ENCODE peak calls at places on chromosomes 5 and 9, in four cellular contexts. E is A549, R is HepG2, S is K562. K is an unnamed sample.

GRCh38 chr9:98037362-98037761 is 19.2 kb upstream of the NANS start:
- DNase-seq in E (no peak), R (no peak), S (no peak), K (no peak)

GRCh38 chr9:15936316-15936869 is 383.6 kb downstream of the CCDC171 start:
- DNase-seq in E (no peak), R (no peak), S (no peak), K (no peak)

GRCh38 chr5:23332650-23333251 is 174.7 kb upstream of the PRDM9 start:
- DNase-seq in E (peak), R (peak), S (no peak), K (no peak)

GRCh38 chr5:67215592-67216471 is 19.2 kb upstream of the CD180 start:
- DNase-seq in E (no peak), R (peak), S (peak), K (no peak)

GRCh38 chr5:105931782-105932489 is 1738.8 kb downstream of the EFNA5 start:
- DNase-seq in E (no peak), R (no peak), S (no peak), K (no peak)

GRCh38 chr9:78215706-78216105 is 20.2 kb upstream of the CEP78 start:
- DNase-seq in E (no peak), R (no peak), S (no peak), K (no peak)

GRCh38 chr9:78788101-78788500 is 491.2 kb downstream of the PSAT1 start:
- DNase-seq in E (no peak), R (no peak), S (no peak), K (no peak)

GRCh38 chr5:95881833-95882232 is 59.3 kb upstream of the GLRX start:
- DNase-seq in E (no peak), R (no peak), S (no peak), K (no peak)

GRCh38 chr5:99807346-99807745 is 727.8 kb upstream of the FAM174A start:
- DNase-seq in E (no peak), R (no peak), S (no peak), K (no peak)

GRCh38 chr5:124649548-124650501 is 96.6 kb downstream of the ZNF608 start:
- DNase-seq in E (no peak), R (no peak), S (peak), K (no peak)

GRCh38 chr9:124786881-124787573 is 10.1 kb downstream of the OLFML2A start:
- DNase-seq in E (no peak), R (no peak), S (no peak), K (peak)

GRCh38 chr9:87547665-87548064 is 50.0 kb downstream of the DAPK1 start:
- DNase-seq in E (peak), R (peak), S (peak), K (no peak)

GRCh38 chr9:87812375-87813118 is 70.1 kb upstream of the SPATA31E1 start:
- DNase-seq in E (peak), R (peak), S (peak), K (peak)

GRCh38 chr9:37060821-37061220 is 26.8 kb upstream of the PAX5 start:
- DNase-seq in E (no peak), R (no peak), S (no peak), K (no peak)

GRCh38 chr9:71830929-71831328 is 62.6 kb upstream of the CEMIP2 start:
- DNase-seq in E (no peak), R (no peak), S (no peak), K (no peak)

GRCh38 chr9:26723486-26723885 is 169.1 kb downstream of the CAAP1 start:
- DNase-seq in E (peak), R (peak), S (peak), K (peak)

GRCh38 chr5:32163053-32163452 is 11.1 kb downstream of the GOLPH3 start:
- DNase-seq in E (no peak), R (no peak), S (no peak), K (no peak)

GRCh38 chr9:36357639-36358038 is 42.4 kb downstream of the RNF38 start:
- DNase-seq in E (no peak), R (no peak), S (no peak), K (no peak)

GRCh38 chr9:128310461-128310860 is 11.8 kb downstream of the TRUB2 start:
- DNase-seq in E (no peak), R (no peak), S (no peak), K (no peak)

GRCh38 chr5:149638546-149639241 is 57.4 kb downstream of the ARHGEF37 start:
- DNase-seq in E (no peak), R (no peak), S (no peak), K (no peak)

GRCh38 chr9:114446036-114446435 is 58.3 kb upstream of the AKNA start:
- DNase-seq in E (no peak), R (no peak), S (no peak), K (no peak)

GRCh38 chr9:98879958-98880300 is 63.8 kb upstream of the COL15A1 start:
- DNase-seq in E (no peak), R (no peak), S (no peak), K (no peak)

GRCh38 chr9:134981001-134981400 is 63.3 kb upstream of the FCN1 start:
- DNase-seq in E (no peak), R (no peak), S (no peak), K (no peak)

GRCh38 chr9:70563437-70564204 is 149.2 kb upstream of the KLF9 start:
- DNase-seq in E (no peak), R (no peak), S (no peak), K (no peak)

GRCh38 chr9:17060450-17060849 is 74.4 kb upstream of the CNTLN start:
- DNase-seq in E (no peak), R (no peak), S (no peak), K (no peak)

GRCh38 chr9:17063535-17064135 is 71.2 kb upstream of the CNTLN start:
- DNase-seq in E (peak), R (peak), S (peak), K (no peak)

GRCh38 chr9:17068671-17069070 is 66.2 kb upstream of the CNTLN start:
- DNase-seq in E (no peak), R (no peak), S (no peak), K (no peak)

GRCh38 chr9:17065062-17065461 is 69.8 kb upstream of the CNTLN start:
- DNase-seq in E (peak), R (peak), S (no peak), K (no peak)

DNA sequence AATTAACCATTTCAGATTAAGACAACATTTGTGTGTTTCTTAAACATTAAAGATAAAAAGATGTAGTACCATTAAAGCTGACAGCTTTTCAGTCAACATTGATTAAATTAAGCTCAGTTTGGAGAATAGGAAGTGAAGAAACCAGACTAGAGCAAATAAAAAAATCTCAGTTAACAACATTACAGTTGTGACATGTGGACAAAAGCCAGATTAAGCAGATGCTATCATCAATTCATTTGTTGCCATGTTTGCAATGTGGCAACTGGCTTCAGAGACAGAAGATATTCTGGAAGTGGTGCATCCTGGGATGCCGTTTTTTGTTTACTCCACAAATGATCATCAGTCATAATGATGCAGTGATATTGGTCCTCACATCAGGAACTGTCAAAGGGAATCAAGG is 70.3 kb upstream of the CNTLN start:
- DNase-seq in E (no peak), R (no peak), S (no peak), K (no peak)
- TF ChIP-seq NR3C1 in E (no peak), R (no peak), S (no peak), K (no peak)

DNA sequence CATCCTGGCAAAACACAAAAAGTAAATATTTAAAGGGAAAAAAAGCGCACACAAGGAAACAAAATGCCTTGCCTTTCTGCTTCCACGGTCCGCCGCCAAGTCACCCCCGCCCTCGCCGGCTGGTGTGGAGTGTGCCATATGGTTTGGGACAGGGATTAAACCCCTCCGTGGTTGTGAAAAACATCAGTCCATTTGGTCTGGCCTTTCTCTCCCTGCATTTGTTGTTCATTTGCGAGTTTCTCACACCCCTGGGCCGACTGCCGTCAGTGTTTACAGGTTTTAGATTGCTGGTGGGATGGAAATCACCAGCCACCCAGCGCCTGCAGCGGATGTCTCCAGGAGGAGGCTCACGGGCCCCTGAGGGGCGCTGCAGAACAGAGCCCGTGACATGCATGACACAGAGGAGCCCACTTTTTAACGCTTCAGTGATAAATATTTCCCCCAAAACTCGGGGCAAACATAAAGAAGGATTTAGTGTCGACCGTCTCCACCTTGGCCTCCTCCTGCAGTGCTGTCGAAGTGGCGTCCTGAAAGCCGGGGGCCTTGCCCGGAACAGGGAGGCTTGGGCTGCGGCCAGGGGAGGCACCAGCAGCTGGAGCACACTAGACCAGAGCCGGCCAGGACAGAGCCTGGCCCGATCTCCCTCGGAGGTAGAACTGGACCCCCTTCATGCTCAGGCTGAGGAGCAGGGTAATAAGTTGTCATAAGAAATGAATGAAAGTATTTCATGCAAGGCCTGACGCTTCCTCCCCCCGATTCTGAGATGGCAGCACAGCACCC is 161.4 kb downstream of the HSD17B3 start:
- DNase-seq in E (no peak), R (no peak), S (no peak), K (no peak)
- TF ChIP-seq NR3C1 in E (no peak), R (no peak), S (no peak), K (no peak)

GRCh38 chr5:139646912-139647391 is 1.2 kb upstream of the CXXC5 start:
- DNase-seq in E (no peak), R (no peak), S (peak), K (peak)
- TF ChIP-seq NR3C1 in E (no peak), R (no peak), S (no peak), K (no peak)

GRCh38 chr9:137388589-137389427 is 34.2 kb downstream of the EXD3 start:
- DNase-seq in E (no peak), R (no peak), S (no peak), K (no peak)
- TF ChIP-seq NR3C1 in E (no peak), R (no peak), S (no peak), K (no peak)

GRCh38 chr5:72440207-72440638 is 67.0 kb downstream of the ZNF366 start:
- DNase-seq in E (no peak), R (no peak), S (no peak), K (no peak)

GRCh38 chr5:72439192-72439591 is 68.0 kb downstream of the ZNF366 start:
- DNase-seq in E (no peak), R (no peak), S (no peak), K (no peak)

GRCh38 chr5:72441094-72441723 is 66.0 kb downstream of the ZNF366 start:
- DNase-seq in E (no peak), R (no peak), S (no peak), K (no peak)

GRCh38 chr5:72443883-72444282 is 63.3 kb downstream of the ZNF366 start:
- DNase-seq in E (no peak), R (no peak), S (no peak), K (no peak)

GRCh38 chr5:72441861-72442540 is 65.2 kb downstream of the ZNF366 start:
- DNase-seq in E (peak), R (no peak), S (no peak), K (no peak)
- TF ChIP-seq NR3C1 in E (no peak), R (no peak), S (no peak), K (no peak)

DNA sequence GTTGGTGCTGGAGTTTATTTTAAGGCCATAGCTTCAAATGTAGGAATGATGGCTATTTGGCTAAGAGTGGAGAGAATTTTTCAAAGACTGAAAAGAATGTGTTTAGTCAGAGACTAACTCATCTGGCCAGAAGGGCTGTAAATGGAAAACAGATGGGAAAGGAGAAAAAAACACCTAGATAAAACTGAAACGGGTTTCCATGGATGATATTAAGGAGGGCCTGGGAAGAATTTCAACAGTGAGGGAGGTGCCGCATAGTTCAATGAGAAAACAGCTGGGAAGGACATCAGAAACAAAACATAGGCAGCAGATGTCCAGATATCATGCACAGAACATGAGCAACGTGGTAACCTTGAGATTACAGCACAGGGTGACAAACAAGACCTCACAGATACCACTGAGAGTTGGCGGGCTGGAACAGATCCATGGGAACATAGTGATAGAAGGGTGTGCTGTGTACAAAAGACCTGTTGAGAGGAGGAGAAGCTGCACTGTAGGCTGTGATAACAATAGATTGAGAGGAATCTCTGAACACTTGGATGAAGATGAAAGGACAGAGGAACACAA is 31.2 kb upstream of the RAD23B start:
- DNase-seq in E (peak), R (peak), S (peak), K (no peak)
- TF ChIP-seq NR3C1 in E (no peak), R (no peak), S (no peak), K (no peak)

GRCh38 chr5:114780290-114780689 is 389.4 kb downstream of the TRIM36 start:
- DNase-seq in E (no peak), R (no peak), S (no peak), K (no peak)

GRCh38 chr5:114782217-114782616 is 387.5 kb downstream of the TRIM36 start:
- DNase-seq in E (no peak), R (no peak), S (no peak), K (no peak)

DNA sequence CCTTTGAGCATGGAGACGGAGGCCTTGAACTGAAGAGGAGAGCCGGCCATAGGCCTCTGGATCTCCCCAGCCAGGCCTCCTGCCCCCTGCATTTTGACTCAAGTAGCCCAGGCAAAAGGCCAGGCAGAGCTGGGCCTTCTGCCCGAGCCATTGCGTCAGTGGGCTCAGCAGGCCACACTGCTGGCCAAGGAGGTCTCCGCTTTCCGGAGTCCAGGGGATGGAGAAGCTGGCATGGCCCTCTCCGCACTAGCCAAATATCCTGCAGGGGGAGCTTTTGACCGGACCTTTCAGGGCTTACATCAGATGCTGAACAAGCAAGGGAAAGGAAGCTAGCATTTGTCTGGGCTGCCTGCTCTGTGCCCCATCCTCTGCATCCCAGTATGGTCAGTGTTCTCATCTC is 386.8 kb downstream of the TRIM36 start:
- DNase-seq in E (peak), R (no peak), S (no peak), K (peak)
- TF ChIP-seq NR3C1 in E (no peak), R (no peak), S (no peak), K (no peak)

GRCh38 chr9:121718063-121718462 is 66.6 kb downstream of the DAB2IP start:
- DNase-seq in E (no peak), R (no peak), S (no peak), K (no peak)
- TF ChIP-seq NR3C1 in E (no peak), R (no peak), S (no peak), K (no peak)

GRCh38 chr5:80592761-80593160 is 22.7 kb upstream of the ANKRD34B start:
- DNase-seq in E (no peak), R (peak), S (no peak), K (no peak)

GRCh38 chr5:80590766-80591165 is 20.7 kb upstream of the ANKRD34B start:
- DNase-seq in E (no peak), R (no peak), S (no peak), K (no peak)

GRCh38 chr5:80592105-80592504 is 22.0 kb upstream of the ANKRD34B start:
- DNase-seq in E (no peak), R (peak), S (no peak), K (no peak)

GRCh38 chr5:80591352-80591751 is 21.3 kb upstream of the ANKRD34B start:
- DNase-seq in E (no peak), R (no peak), S (no peak), K (no peak)

DNA sequence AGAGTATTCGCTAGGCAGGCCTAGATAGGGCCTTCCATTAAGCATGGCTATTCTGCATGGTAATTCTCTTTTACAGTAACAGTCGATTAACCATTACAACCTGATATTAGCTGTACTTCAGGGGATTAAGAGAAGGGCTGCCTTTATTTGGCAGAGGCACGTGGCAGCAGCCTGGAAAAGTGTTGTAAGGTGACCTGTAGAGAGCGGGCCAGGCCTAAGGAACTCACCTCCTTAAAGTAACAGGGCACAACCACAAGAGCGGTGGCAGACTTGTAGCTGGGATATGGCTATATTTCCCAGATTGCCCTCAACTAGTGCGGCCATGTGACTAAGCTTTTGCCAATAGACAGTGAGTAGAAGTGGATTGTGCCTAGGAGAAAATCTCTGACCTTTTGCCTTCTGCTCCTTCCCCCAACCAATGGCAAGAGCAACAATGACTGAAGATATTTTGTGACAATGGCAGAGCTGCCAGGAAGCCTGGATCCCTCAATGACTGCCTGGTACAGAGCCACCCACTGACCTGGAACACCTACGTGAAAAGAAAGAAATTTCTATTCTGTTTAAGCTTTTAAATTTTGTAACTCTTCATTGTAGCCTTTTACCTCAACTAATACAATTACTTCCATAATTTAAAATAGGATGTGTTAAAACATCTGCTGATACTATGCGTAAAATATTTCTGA is 18.9 kb upstream of the ANKRD34B start:
- DNase-seq in E (no peak), R (no peak), S (no peak), K (no peak)
- TF ChIP-seq NR3C1 in E (no peak), R (no peak), S (no peak), K (no peak)